ENCODE peak calls at places on chromosomes 5 and 9, in seven cellular contexts. U is nephron progenitor cell, P is AG09309, X is left ventricle myocardium inferior, K is fibroblast of the aortic adventitia, R is heart left ventricle, A is GM06990. V is an unnamed sample.

GRCh38 chr5:145978672-145979071 is 42.3 kb downstream of the SH3RF2 start:
- DNase-seq in K (peak), U (no peak), X (no peak), R (peak), A (no peak), P (no peak), V (no peak)

GRCh38 chr5:136143763-136144162 is 11.1 kb downstream of the SMAD5 start:
- DNase-seq in P (no peak), U (no peak), A (no peak), K (no peak), R (no peak), X (no peak), V (no peak)

GRCh38 chr5:154473581-154474266 is 4.3 kb downstream of the HAND1 start:
- DNase-seq in U (no peak), A (no peak), K (no peak), X (no peak), P (no peak), R (no peak), V (no peak)

GRCh38 chr9:105883847-105884246 is 189.5 kb downstream of the TMEM38B start:
- DNase-seq in A (peak), P (no peak), K (no peak), U (no peak), X (no peak), R (no peak), V (no peak)

GRCh38 chr9:120985759-120986353 is 59.3 kb upstream of the TRAF1 start:
- DNase-seq in R (peak), A (no peak), P (peak), K (peak), U (no peak), X (no peak), V (peak)

GRCh38 chr5:56123531-56124243 is 109.4 kb downstream of the ANKRD55 start:
- DNase-seq in X (peak), U (peak), P (peak), K (peak), R (peak), A (no peak), V (peak)

GRCh38 chr9:123360161-123361085 is 4.4 kb downstream of the CRB2 start:
- DNase-seq in X (no peak), U (peak), A (peak), K (no peak), P (no peak), R (no peak), V (peak)

GRCh38 chr5:56313004-56313531 is 79.9 kb upstream of the ANKRD55 start:
- DNase-seq in P (no peak), A (no peak), K (no peak), X (no peak), R (no peak), U (no peak), V (no peak)

GRCh38 chr5:68196876-68197275 is 18.7 kb upstream of the PIK3R1 start:
- DNase-seq in A (peak), R (peak), U (no peak), K (no peak), P (no peak), X (no peak), V (no peak)

GRCh38 chr5:55570026-55570425 is 35.3 kb upstream of the PLPP1 start:
- DNase-seq in U (no peak), K (peak), R (no peak), P (no peak), X (no peak), A (no peak), V (no peak)

GRCh38 chr5:107485184-107485583 is 185.6 kb downstream of the EFNA5 start:
- DNase-seq in A (peak), P (no peak), K (no peak), R (no peak), U (no peak), X (no peak), V (no peak)

GRCh38 chr9:90827181-90827866 is 25.7 kb downstream of the SYK start:
- DNase-seq in R (no peak), A (peak), K (no peak), P (no peak), U (no peak), X (no peak), V (no peak)

GRCh38 chr9:132324425-132324824 is 30.4 kb downstream of the SETX start:
- DNase-seq in K (no peak), X (no peak), R (no peak), U (no peak), A (no peak), P (no peak), V (no peak)

GRCh38 chr5:151709109-151709735 is 22.5 kb upstream of the SPARC start:
- DNase-seq in X (no peak), U (no peak), R (no peak), K (no peak), P (no peak), A (no peak), V (no peak)

GRCh38 chr5:84480873-84481637 is 96.4 kb upstream of the EDIL3 start:
- DNase-seq in U (no peak), P (no peak), K (no peak), X (no peak), A (no peak), R (no peak), V (no peak)

GRCh38 chr5:39266442-39266841 is 47.1 kb upstream of the FYB1 start:
- DNase-seq in R (no peak), A (no peak), K (no peak), X (no peak), P (no peak), U (no peak), V (no peak)

GRCh38 chr9:1071730-1072129 is 21.6 kb downstream of the DMRT2 start:
- DNase-seq in U (no peak), X (no peak), P (no peak), A (no peak), R (no peak), K (no peak), V (no peak)

GRCh38 chr5:122478741-122479459 is 166.9 kb downstream of the SNCAIP start:
- DNase-seq in U (no peak), A (no peak), P (peak), X (no peak), R (no peak), K (no peak), V (peak)

GRCh38 chr5:36090033-36090432 is 23.4 kb upstream of the UGT3A2 start:
- DNase-seq in P (no peak), R (no peak), K (peak), X (no peak), U (no peak), A (no peak), V (no peak)

GRCh38 chr5:153660919-153661318 is 170.4 kb downstream of the GRIA1 start:
- DNase-seq in P (no peak), R (no peak), K (no peak), X (no peak), A (no peak), U (peak), V (no peak)

GRCh38 chr9:100492952-100493351 is 20.0 kb downstream of the TMEFF1 start:
- DNase-seq in K (peak), X (no peak), U (no peak), P (peak), R (no peak), A (no peak), V (no peak)

GRCh38 chr5:91160751-91161285 is 222.3 kb downstream of the ARRDC3 start:
- DNase-seq in A (no peak), U (no peak), P (no peak), K (no peak), X (no peak), R (no peak), V (no peak)

GRCh38 chr5:66808663-66809062 is 212.5 kb downstream of the MAST4 start:
- DNase-seq in R (no peak), X (no peak), K (no peak), P (no peak), U (no peak), A (no peak), V (no peak)

GRCh38 chr5:66810747-66811355 is 214.7 kb downstream of the MAST4 start:
- DNase-seq in P (no peak), X (no peak), K (no peak), U (no peak), A (no peak), R (no peak), V (no peak)

GRCh38 chr5:66805514-66806430 is 209.6 kb downstream of the MAST4 start:
- DNase-seq in A (no peak), K (no peak), X (no peak), P (no peak), R (no peak), U (no peak), V (no peak)

GRCh38 chr5:66810151-66810550 is 214.0 kb downstream of the MAST4 start:
- DNase-seq in R (no peak), P (no peak), A (no peak), K (no peak), X (no peak), U (no peak), V (no peak)

DNA sequence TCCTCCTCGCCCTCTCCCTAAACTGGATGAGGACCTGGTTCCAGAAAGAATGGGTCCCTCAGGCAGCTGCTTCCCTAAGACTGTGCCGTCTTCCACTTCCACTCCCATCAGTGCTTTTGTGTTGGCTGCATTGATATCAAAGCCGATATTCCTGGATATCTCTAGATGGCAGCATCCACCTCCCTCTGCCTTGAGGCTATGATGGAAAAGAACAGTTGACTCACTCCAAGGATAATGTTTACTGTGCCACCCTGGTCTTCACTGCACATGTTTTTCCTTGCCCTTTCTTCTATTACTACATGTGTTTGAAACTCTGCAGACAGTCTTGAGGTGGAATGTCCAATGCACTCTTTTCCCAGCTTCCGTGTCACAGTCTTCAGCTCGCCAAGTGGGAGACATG is 211.6 kb downstream of the MAST4 start:
- DNase-seq in K (peak), X (no peak), R (no peak), A (no peak), U (no peak), P (peak), V (peak)
- TF ChIP-seq CTCF in K (peak), X (peak), R (peak), A (no peak), U (no peak), P (peak), V (peak)

GRCh38 chr9:95570646-95571045 is 53.9 kb upstream of the PTCH1 start:
- DNase-seq in P (no peak), R (no peak), A (no peak), U (no peak), X (no peak), K (no peak), V (no peak)
- TF ChIP-seq CTCF in P (no peak), R (no peak), A (no peak), U (no peak), X (no peak), K (no peak), V (no peak)

GRCh38 chr5:180832638-180833068 is 28.4 kb downstream of the ZFP62 start:
- DNase-seq in R (no peak), P (no peak), X (no peak), U (no peak), A (peak), K (no peak), V (no peak)

GRCh38 chr5:180829711-180830110 is 27.1 kb upstream of the MGAT1 start:
- DNase-seq in U (no peak), X (no peak), P (no peak), K (no peak), A (no peak), R (no peak), V (no peak)

GRCh38 chr5:180830253-180831138 is 27.9 kb upstream of the MGAT1 start:
- DNase-seq in X (peak), A (no peak), K (peak), P (no peak), R (peak), U (no peak), V (no peak)

GRCh38 chr5:180825768-180826525 is 23.3 kb upstream of the MGAT1 start:
- DNase-seq in P (no peak), K (peak), X (no peak), A (no peak), U (no peak), R (no peak), V (peak)

GRCh38 chr5:180831139-180832080 is 28.8 kb upstream of the MGAT1 start:
- DNase-seq in X (peak), R (peak), K (peak), P (no peak), A (peak), U (peak), V (peak)
- TF ChIP-seq CTCF in X (peak), R (peak), K (no peak), P (no peak), A (no peak), U (no peak), V (no peak)

GRCh38 chr5:137155621-137156020 is 343.5 kb downstream of the SPOCK1 start:
- DNase-seq in P (no peak), R (no peak), K (no peak), X (no peak), U (no peak), A (no peak), V (no peak)

GRCh38 chr5:137148128-137148527 is 351.0 kb downstream of the SPOCK1 start:
- DNase-seq in A (no peak), K (no peak), P (no peak), U (no peak), R (no peak), X (no peak), V (no peak)

GRCh38 chr5:137156175-137156574 is 343.0 kb downstream of the SPOCK1 start:
- DNase-seq in U (no peak), R (no peak), P (no peak), A (no peak), X (no peak), K (peak), V (no peak)

GRCh38 chr5:137148656-137149055 is 350.5 kb downstream of the SPOCK1 start:
- DNase-seq in U (no peak), K (no peak), P (no peak), R (no peak), X (no peak), A (no peak), V (no peak)

DNA sequence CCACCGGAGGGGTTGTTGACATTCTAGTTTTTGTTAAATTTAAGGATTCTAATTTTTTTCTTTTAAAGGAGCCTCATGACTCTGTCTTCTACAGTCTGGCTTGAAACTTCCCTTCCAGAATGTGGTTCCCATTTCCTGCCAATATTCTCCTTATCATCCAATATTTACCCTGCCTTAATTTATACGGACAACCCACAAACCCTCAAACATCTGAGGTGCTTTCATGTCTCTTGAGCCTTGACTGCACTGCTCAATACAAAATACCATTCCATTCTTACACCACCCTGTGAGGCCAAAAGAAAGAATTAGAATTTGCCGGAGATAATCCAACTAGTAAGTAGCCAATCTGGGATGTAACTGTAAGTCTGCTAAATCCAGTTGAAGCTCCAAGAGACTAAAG is 346.5 kb downstream of the SPOCK1 start:
- DNase-seq in U (no peak), R (no peak), P (no peak), K (peak), X (no peak), A (no peak), V (no peak)
- TF ChIP-seq CTCF in U (no peak), R (no peak), P (no peak), K (no peak), X (no peak), A (no peak), V (no peak)

GRCh38 chr9:130347931-130348330 is 82.4 kb downstream of the HMCN2 start:
- DNase-seq in U (peak), P (no peak), A (no peak), R (no peak), K (no peak), X (no peak), V (no peak)
- TF ChIP-seq CTCF in U (no peak), P (no peak), A (no peak), R (no peak), K (no peak), X (no peak), V (no peak)

GRCh38 chr5:159486836-159487235 is 156.5 kb upstream of the IL12B start:
- DNase-seq in R (no peak), X (no peak), K (no peak), A (no peak), U (no peak), P (no peak), V (no peak)

GRCh38 chr5:159489779-159490178 is 159.5 kb upstream of the IL12B start:
- DNase-seq in K (no peak), X (no peak), P (no peak), R (no peak), A (no peak), U (no peak), V (no peak)
- TF ChIP-seq CTCF in K (no peak), X (no peak), P (no peak), R (no peak), A (no peak), U (no peak), V (no peak)

DNA sequence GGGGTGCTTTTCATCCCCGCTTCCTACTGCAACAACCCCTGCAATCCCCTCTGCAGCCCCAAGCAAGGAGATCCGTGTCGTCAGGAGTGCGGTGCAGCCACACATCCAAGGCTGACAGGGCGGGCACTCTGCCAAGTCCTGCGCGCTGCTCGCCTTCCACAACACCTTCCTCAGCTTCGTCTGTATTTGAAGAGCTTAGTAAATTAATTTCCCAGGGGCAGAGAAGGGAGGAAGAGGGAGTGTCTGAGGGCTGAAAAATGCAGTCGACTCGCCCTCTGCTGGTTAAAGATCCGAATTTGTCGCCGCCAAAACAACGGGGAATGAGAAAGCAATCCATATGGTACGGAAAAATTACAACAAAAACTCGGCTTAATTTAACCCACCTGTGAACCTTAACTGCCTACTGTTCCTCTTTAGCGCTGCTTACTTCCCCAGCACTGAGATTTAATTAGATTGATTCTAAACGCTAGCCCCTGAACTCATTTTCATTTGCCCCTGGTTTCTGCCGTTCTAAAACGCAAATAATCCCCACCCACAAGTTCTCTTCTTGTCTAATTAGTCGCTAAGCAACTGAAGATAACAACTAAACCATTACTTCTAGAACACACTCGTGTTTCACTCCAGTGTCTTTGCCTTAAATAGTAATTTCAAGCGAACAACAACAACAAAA is 10.9 kb upstream of the PCDHB1 start:
- DNase-seq in R (peak), K (no peak), X (peak), A (no peak), P (no peak), U (peak), V (peak)
- TF ChIP-seq CTCF in R (peak), K (no peak), X (peak), A (no peak), P (no peak), U (peak), V (peak)